ENCODE peak calls at places on chromosomes 6 and 20, in six cellular contexts. H is B cell, Z is progenitor cell of endocrine pancreas, F is GM10248, V is HL-60, R is cardiac muscle cell. U is an unnamed sample.

GRCh38 chr6:2986722-2987196 is 12.9 kb upstream of the NQO2 start:
- DNase-seq in H (no peak), Z (no peak), F (no peak), V (no peak), R (no peak), U (no peak)

GRCh38 chr20:54098044-54098443 is 27.6 kb upstream of the BCAS1 start:
- DNase-seq in H (no peak), Z (no peak), F (no peak), V (no peak), R (no peak), U (no peak)

GRCh38 chr6:97322226-97322625 is 39.2 kb upstream of the MMS22L start:
- DNase-seq in H (no peak), Z (no peak), F (no peak), V (no peak), R (no peak), U (no peak)

GRCh38 chr6:36643967-36644366 is 34.5 kb upstream of the CDKN1A start:
- DNase-seq in H (no peak), Z (no peak), F (no peak), V (peak; percentile 50), R (no peak), U (no peak)

GRCh38 chr6:166274739-166275370 is 33.3 kb downstream of the PRR18 start:
- DNase-seq in H (no peak), Z (no peak), F (no peak), V (no peak), R (no peak), U (no peak)

GRCh38 chr6:1197309-1197708 is 114.6 kb upstream of the FOXQ1 start:
- DNase-seq in H (no peak), Z (no peak), F (no peak), V (no peak), R (no peak), U (no peak)

GRCh38 chr6:32886674-32887383 is 32.8 kb downstream of the PSMB9 start:
- DNase-seq in H (no peak), Z (no peak), F (no peak), V (no peak), R (peak; percentile 4), U (no peak)

GRCh38 chr6:160461641-160462040 is 113.5 kb downstream of the SLC22A3 start:
- DNase-seq in H (no peak), Z (no peak), F (no peak), V (no peak), R (no peak), U (no peak)

GRCh38 chr20:50368813-50369224 is 141.4 kb upstream of the PTPN1 start:
- DNase-seq in H (no peak), Z (no peak), F (no peak), V (no peak), R (no peak), U (no peak)

GRCh38 chr20:549720-550496 is 6.3 kb upstream of the CSNK2A1 start:
- DNase-seq in H (no peak), Z (no peak), F (no peak), V (no peak), R (no peak), U (no peak)

GRCh38 chr20:38209736-38210405 is 44.8 kb upstream of the TGM2 start:
- DNase-seq in H (no peak), Z (no peak), F (no peak), V (no peak), R (no peak), U (no peak)

GRCh38 chr20:1666802-1667201 is 9.2 kb upstream of the SIRPG start:
- DNase-seq in H (no peak), Z (no peak), F (no peak), V (no peak), R (no peak), U (no peak)

GRCh38 chr20:64161595-64162238 is 2.5 kb upstream of the MYT1 start:
- DNase-seq in H (no peak), Z (peak; percentile 72), F (peak; percentile 69), V (peak; percentile 26), R (peak; percentile 89), U (peak; percentile 75)

GRCh38 chr6:34145161-34146020 is 496 bp downstream of the GRM4 start:
- DNase-seq in H (no peak), Z (no peak), F (no peak), V (peak; percentile 18), R (peak; percentile 78), U (peak; percentile 64)

GRCh38 chr6:37005061-37005810 is at the start of gene FGD2:
- DNase-seq in H (peak; percentile 88), Z (no peak), F (peak; percentile 92), V (peak; percentile 66), R (no peak), U (no peak)

GRCh38 chr6:137307163-137307851 is 88.1 kb upstream of the IFNGR1 start:
- DNase-seq in H (peak; percentile 59), Z (no peak), F (no peak), V (peak; percentile 72), R (no peak), U (no peak)

GRCh38 chr20:40339661-40340449 is 349.2 kb downstream of the MAFB start:
- DNase-seq in H (no peak), Z (no peak), F (no peak), V (peak; percentile 84), R (no peak), U (no peak)

GRCh38 chr6:43698584-43699349 is 11.2 kb upstream of the MRPS18A start:
- DNase-seq in H (no peak), Z (no peak), F (no peak), V (no peak), R (peak; percentile 33), U (peak; percentile 38)

GRCh38 chr20:35823147-35823546 is 51.3 kb downstream of the PHF20 start:
- DNase-seq in H (no peak), Z (no peak), F (no peak), V (no peak), R (no peak), U (no peak)

GRCh38 chr20:58843128-58843556 is 7.6 kb downstream of the GNAS-AS1 start:
- DNase-seq in H (no peak), Z (no peak), F (no peak), V (no peak), R (no peak), U (no peak)

GRCh38 chr20:31330893-31331292 is 22.5 kb upstream of the DEFB116 start:
- DNase-seq in H (no peak), Z (no peak), F (no peak), V (no peak), R (no peak), U (no peak)

DNA sequence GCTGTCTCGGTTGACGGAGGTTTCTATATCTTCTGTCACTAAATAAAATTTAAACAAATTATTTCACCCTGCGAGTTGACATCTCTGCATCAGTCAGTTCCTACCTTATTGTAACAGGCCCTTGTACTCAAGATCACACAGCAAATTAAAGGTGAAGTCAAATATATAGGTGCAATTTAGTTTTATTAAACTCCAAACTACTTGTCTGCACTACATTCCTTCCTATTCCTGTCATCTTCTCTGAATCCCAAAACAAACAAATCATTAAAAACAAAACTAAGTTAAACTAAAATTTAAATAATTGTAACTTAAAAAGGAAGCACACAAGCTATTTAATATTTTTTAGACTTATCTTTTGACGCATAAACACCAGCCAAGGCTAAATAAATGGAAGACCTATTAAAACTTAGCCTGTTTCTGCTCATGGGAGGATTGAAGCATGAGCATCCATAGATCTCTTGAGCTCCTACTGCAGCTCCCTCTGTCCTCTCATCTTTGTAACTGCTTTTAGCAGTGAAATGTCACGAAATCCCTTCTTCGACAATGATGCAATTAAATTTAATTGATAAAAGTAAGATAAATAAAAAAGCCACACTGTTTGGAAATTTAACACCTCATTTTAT is 1152.3 kb upstream of the GJE1 start:
- DNase-seq in H (no peak), Z (no peak), F (no peak), V (no peak), R (no peak), U (no peak)
- TF ChIP-seq CTCF in H (no peak), Z (no peak), F (no peak), V (no peak), R (peak; percentile 7), U (no peak)

DNA sequence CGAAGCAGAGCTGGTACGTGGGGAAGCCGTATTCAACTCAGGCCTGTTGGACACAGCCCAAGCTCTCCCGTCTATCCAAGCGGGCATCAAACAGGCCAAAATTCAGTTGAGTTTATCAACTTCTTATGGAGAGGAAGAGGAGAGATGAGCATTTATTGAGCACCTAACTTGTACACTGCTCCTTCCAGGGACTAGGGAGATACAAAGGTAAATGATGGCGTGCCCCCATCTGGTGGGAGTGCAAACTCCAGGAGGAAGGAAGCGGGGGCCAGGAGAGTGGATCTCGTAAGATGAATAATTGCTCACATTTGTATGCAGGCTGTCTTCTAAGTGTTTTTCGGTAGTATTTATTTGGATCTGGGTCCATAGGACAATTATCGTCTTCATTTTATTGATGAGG is 146.6 kb downstream of the SOBP start:
- DNase-seq in H (no peak), Z (no peak), F (no peak), V (no peak), R (no peak), U (no peak)
- TF ChIP-seq CTCF in H (no peak), Z (no peak), F (no peak), V (no peak), R (no peak), U (peak; percentile 13)

GRCh38 chr6:94065707-94066337 is 646.5 kb upstream of the EPHA7 start:
- DNase-seq in H (no peak), Z (no peak), F (no peak), V (no peak), R (no peak), U (no peak)
- TF ChIP-seq CTCF in H (no peak), Z (no peak), F (no peak), V (no peak), R (no peak), U (no peak)

GRCh38 chr20:61979090-61979489 is 86.6 kb downstream of the TAF4 start:
- DNase-seq in H (no peak), Z (no peak), F (no peak), V (no peak), R (no peak), U (no peak)

GRCh38 chr20:61982951-61983315 is 82.7 kb downstream of the TAF4 start:
- DNase-seq in H (no peak), Z (no peak), F (no peak), V (no peak), R (no peak), U (no peak)

GRCh38 chr20:61982240-61982950 is 83.3 kb downstream of the TAF4 start:
- DNase-seq in H (no peak), Z (no peak), F (no peak), V (no peak), R (no peak), U (no peak)

GRCh38 chr20:61979701-61980635 is 85.7 kb downstream of the TAF4 start:
- DNase-seq in H (no peak), Z (no peak), F (no peak), V (no peak), R (no peak), U (no peak)

DNA sequence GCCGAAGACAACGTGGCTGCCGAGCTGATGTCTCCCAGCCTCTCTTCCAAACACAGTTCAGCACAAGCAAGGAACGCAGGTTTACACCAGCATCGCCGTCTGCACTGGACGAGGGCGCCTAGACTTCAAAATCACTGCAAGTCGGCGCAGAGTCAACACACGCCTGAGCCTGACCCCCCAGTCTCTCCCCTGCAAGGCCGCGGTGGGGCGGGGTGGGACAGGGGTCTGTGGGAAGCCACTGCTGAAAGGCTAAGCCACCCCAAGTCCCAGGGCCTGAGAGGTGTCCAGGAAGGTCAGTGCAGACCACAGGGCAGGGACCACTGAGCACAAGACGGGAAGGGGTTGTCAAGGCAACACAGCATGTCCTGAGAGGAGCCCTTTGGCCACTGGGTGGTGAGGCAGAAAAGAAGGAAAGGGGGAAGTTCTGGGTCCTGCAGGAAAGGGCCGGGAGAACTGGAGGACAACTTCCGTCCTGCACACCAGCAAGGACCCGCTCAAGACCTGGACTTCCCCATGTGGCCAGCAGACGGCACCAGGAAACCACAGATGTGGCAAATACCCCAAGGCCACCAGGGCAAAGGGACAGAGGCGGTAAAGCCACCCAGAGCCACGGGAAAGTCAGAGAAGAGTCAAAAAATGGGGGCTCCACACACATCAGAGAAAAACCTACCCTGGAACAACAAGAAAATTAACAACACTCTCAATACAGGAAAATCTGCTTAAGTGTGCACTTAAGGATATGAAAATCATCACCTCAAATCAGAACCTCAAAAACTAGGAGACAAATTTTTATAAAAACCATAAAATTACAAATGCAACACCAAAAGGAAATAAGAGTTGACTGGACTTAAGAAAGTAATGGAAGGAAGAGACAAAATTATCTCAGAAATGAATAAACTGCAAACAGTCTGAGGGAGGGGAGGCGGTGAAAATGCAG is 84.8 kb downstream of the TAF4 start:
- DNase-seq in H (peak; percentile 45), Z (no peak), F (no peak), V (peak; percentile 68), R (peak; percentile 36), U (no peak)
- TF ChIP-seq CTCF in H (peak; percentile 50), Z (peak; percentile 45), F (no peak), V (peak; percentile 69), R (peak; percentile 30), U (peak; percentile 19)